ENCODE peak calls at places on chromosomes 2 and 18, in four cellular contexts. L is endothelial cell; G is activated naive CD8-positive, alpha-beta T cell treated with anti-CD3 and anti-CD28 coated beads, Interleukin-2, amount 50 U/mL, for 16 hours; K is non-pigmented ciliary epithelial cell. P is an unnamed sample.

GRCh38 chr2:222241054-222241453 is 57.7 kb downstream of the PAX3 start:
- DNase-seq in L (no peak), G (no peak), K (no peak), P (no peak)

GRCh38 chr2:107466241-107466640 is 360.5 kb upstream of the RGPD4 start:
- DNase-seq in L (no peak), G (no peak), K (no peak), P (no peak)

GRCh38 chr2:20667151-20667530 is 197 bp downstream of the GDF7 start:
- DNase-seq in L (no peak), G (no peak), K (no peak), P (no peak)

GRCh38 chr2:105454801-105455485 is 56.1 kb upstream of the FHL2 start:
- DNase-seq in L (no peak), G (no peak), K (peak), P (peak)

GRCh38 chr2:184468826-184469225 is 129.5 kb upstream of the ZNF804A start:
- DNase-seq in L (no peak), G (no peak), K (no peak), P (no peak)

GRCh38 chr18:23317975-23318675 is 135.0 kb upstream of the RIOK3 start:
- DNase-seq in L (no peak), G (no peak), K (peak), P (no peak)

GRCh38 chr2:128317186-128317897 is 1.3 kb downstream of the HS6ST1 start:
- DNase-seq in L (peak), G (peak), K (no peak), P (peak)

GRCh38 chr2:45275806-45276205 is 266.6 kb upstream of the SIX2 start:
- DNase-seq in L (no peak), G (no peak), K (no peak), P (no peak)

GRCh38 chr2:11234309-11234708 is 79.0 kb downstream of the SLC66A3 start:
- DNase-seq in L (no peak), G (no peak), K (no peak), P (no peak)

GRCh38 chr2:171217330-171217729 is 56.6 kb upstream of the TLK1 start:
- DNase-seq in L (no peak), G (no peak), K (no peak), P (no peak)

GRCh38 chr18:39776766-39777165 is 2178.3 kb upstream of the PIK3C3 start:
- DNase-seq in L (no peak), G (no peak), K (no peak), P (no peak)

GRCh38 chr2:199838399-199838798 is 12.6 kb downstream of the FTCDNL1 start:
- DNase-seq in L (no peak), G (no peak), K (no peak), P (no peak)

GRCh38 chr2:145116834-145117233 is 596.9 kb upstream of the ZEB2 start:
- DNase-seq in L (no peak), G (no peak), K (no peak), P (no peak)